ENCODE peak calls at places on chromosomes 13 and 19, in six cellular contexts. B, I, K, Q, J and T are unnamed samples.
A peak's percentile ranks its signal among the peaks of the same experiment; 100 is the strongest.

GRCh38 chr13:25777509-25777908 is 274.3 kb downstream of the SHISA2 start:
- DNase-seq in B (no peak), I (no peak), K (no peak), Q (no peak), J (no peak), T (no peak)

GRCh38 chr13:63327584-63327983 is 1911.9 kb upstream of the PCDH20 start:
- DNase-seq in B (no peak), I (no peak), K (no peak), Q (no peak), J (no peak), T (no peak)

GRCh38 chr19:39473443-39473960 is 7.1 kb upstream of the TIMM50 start:
- DNase-seq in B (no peak), I (no peak), K (no peak), Q (no peak), J (peak; percentile 68), T (no peak)

GRCh38 chr19:47086280-47086679 is 27.3 kb downstream of the ZC3H4 start:
- DNase-seq in B (no peak), I (no peak), K (no peak), Q (no peak), J (no peak), T (no peak)

GRCh38 chr19:3398114-3398899 is 31.9 kb downstream of the NFIC start:
- DNase-seq in B (peak; percentile 36), I (peak; percentile 71), K (peak; percentile 77), Q (no peak), J (peak; percentile 72), T (no peak)

GRCh38 chr13:101231751-101232428 is 184.4 kb downstream of the NALCN start:
- DNase-seq in B (no peak), I (peak; percentile 17), K (no peak), Q (no peak), J (peak; percentile 88), T (no peak)

GRCh38 chr13:37011002-37011401 is 10.4 kb downstream of the EXOSC8 start:
- DNase-seq in B (no peak), I (no peak), K (no peak), Q (no peak), J (no peak), T (no peak)

GRCh38 chr19:42068756-42069571 is 1.0 kb downstream of the GRIK5 start:
- DNase-seq in B (no peak), I (no peak), K (no peak), Q (no peak), J (peak; percentile 72), T (no peak)

GRCh38 chr13:41915096-41915495 is 45.8 kb downstream of the VWA8 start:
- DNase-seq in B (no peak), I (no peak), K (no peak), Q (no peak), J (no peak), T (no peak)

GRCh38 chr13:86446311-86446710 is 647.1 kb upstream of the SLITRK6 start:
- DNase-seq in B (peak; percentile 22), I (peak; percentile 1), K (no peak), Q (peak; percentile 84), J (no peak), T (peak; percentile 86)

GRCh38 chr13:59304596-59304995 is 859.1 kb downstream of the DIAPH3 start:
- DNase-seq in B (no peak), I (no peak), K (no peak), Q (no peak), J (no peak), T (no peak)

GRCh38 chr19:28289294-28290063 is 923.5 kb downstream of the UQCRFS1 start:
- DNase-seq in B (peak; percentile 51), I (peak; percentile 64), K (no peak), Q (peak; percentile 76), J (peak; percentile 74), T (peak; percentile 73)

GRCh38 chr19:48837081-48837524 is 812 bp upstream of the HSD17B14 start:
- DNase-seq in B (peak; percentile 90), I (peak; percentile 84), K (peak; percentile 72), Q (peak; percentile 95), J (peak; percentile 96), T (peak; percentile 82)

GRCh38 chr19:7229735-7230134 is 64.5 kb downstream of the INSR start:
- DNase-seq in B (no peak), I (no peak), K (no peak), Q (no peak), J (no peak), T (no peak)

GRCh38 chr19:1274852-1275259 is 474 bp upstream of the FAM174C start:
- DNase-seq in B (no peak), I (no peak), K (no peak), Q (peak; percentile 73), J (no peak), T (no peak)

GRCh38 chr19:55443045-55443823 is at the start of gene SHISA7:
- DNase-seq in B (no peak), I (no peak), K (no peak), Q (peak; percentile 46), J (peak; percentile 90), T (no peak)

GRCh38 chr13:112725346-112726017 is 35.6 kb downstream of the ATP11A start:
- DNase-seq in B (no peak), I (peak; percentile 6), K (no peak), Q (no peak), J (no peak), T (peak; percentile 41)

GRCh38 chr19:15911599-15912237 is 13.8 kb upstream of the CYP4F2 start:
- DNase-seq in B (no peak), I (no peak), K (no peak), Q (no peak), J (no peak), T (no peak)

GRCh38 chr19:40740747-40741146 is 9.5 kb downstream of the ACTMAP start:
- DNase-seq in B (no peak), I (peak; percentile 85), K (no peak), Q (no peak), J (peak; percentile 84), T (no peak)

GRCh38 chr13:44801990-44802389 is 187.3 kb downstream of the NUFIP1 start:
- DNase-seq in B (peak; percentile 84), I (peak; percentile 78), K (no peak), Q (no peak), J (peak; percentile 80), T (peak; percentile 80)

GRCh38 chr19:18763674-18764590 is 27.2 kb downstream of the COMP start:
- DNase-seq in B (peak; percentile 41), I (peak; percentile 85), K (peak; percentile 64), Q (no peak), J (peak; percentile 99), T (peak; percentile 65)

GRCh38 chr13:36553501-36553900 is 120.3 kb upstream of the SERTM1 start:
- DNase-seq in B (peak; percentile 27), I (no peak), K (no peak), Q (no peak), J (no peak), T (no peak)

GRCh38 chr13:92808007-92808406 is 418.6 kb upstream of the GPC6 start:
- DNase-seq in B (no peak), I (no peak), K (no peak), Q (no peak), J (no peak), T (no peak)

DNA sequence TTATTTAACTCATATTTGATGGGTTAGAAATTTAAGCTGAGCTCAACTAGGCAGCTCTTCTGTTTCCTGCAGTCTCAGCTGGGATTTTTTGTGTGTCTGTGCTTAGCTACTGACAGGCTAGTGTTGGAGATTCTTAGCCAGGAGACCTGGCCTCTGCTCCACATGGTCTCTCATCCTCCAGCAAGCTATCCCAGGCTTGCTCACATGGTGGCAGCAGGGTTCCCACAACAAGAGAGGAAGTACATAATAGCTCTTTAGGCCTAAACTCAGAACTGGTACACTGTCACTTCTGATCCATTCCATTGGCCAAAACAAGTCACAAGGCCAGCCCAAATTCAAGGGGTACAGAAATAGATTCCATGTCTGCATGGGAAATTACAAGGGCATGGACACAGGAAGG is 406.2 kb downstream of the SUCLA2 start:
- DNase-seq in B (peak; percentile 25), I (no peak), K (no peak), Q (no peak), J (no peak), T (no peak)
- TF ChIP-seq CTCF in B (no peak), I (no peak), K (no peak), Q (peak; percentile 13), J (no peak), T (no peak)

DNA sequence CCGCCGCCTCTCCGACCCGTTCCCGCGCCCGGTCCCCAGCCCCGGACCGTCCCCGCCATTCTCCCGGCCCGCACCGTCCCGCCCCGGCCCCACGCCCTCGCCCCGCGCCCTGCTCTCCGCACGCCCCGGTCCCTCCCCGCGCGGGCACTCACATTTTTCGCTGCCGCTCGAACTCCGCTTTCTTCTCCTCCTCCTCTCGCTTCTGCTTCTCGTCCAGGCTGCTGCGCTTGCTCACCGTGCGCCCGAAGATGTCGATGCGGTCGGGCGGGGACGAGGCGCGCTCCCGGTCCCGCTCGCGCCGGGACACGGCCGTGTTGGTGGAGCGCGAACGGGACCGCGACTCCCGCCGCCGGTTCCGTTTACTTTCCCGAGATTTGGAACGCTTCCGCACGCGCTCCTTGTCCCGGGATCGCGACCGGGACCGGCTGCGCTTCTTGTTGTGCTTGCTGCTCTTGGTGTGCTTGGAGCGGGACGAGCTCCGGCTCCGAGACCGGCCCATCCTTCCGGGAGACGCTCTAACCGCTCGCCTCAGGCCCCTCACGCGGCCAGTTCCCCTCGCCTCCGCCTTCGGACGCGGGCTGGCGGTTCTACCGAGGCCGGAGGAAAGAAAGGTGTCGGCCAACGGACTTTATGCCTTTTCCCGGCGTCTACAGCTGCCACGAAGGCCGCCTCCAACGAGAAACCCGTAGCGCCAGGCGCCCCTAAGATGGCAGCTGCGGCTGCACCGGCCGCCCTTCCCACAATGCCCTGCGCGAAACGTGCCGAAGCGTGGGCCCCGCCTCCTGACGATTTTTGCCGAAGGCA is at the start of gene ARGLU1:
- DNase-seq in B (peak; percentile 95), I (peak; percentile 86), K (peak; percentile 95), Q (peak; percentile 95), J (peak; percentile 96), T (peak; percentile 75)
- TF ChIP-seq CTCF in B (no peak), I (no peak), K (no peak), Q (no peak), J (no peak), T (no peak)

DNA sequence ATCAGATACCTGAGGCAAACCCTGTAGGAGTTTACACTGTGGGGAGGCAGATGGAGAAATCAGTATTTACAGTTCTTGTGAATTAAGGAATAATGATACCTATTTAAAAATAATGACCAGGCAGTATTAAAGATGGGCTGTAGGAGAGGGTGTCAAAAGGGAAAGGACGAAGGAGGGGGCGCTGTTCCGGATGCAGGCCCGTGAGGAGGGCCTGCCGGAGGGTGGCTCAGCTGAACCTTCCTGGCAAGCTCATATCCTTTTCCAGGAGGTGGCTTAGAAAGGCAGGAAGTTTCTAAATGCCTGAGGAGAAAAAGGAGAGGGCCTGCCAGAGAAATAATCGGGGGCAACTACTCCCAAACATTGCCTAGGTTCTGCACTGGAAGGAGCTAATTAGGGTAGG is 46.6 kb downstream of the MBNL2 start:
- DNase-seq in B (peak; percentile 60), I (no peak), K (no peak), Q (no peak), J (no peak), T (no peak)
- TF ChIP-seq CTCF in B (peak; percentile 39), I (no peak), K (no peak), Q (no peak), J (peak; percentile 7), T (no peak)

DNA sequence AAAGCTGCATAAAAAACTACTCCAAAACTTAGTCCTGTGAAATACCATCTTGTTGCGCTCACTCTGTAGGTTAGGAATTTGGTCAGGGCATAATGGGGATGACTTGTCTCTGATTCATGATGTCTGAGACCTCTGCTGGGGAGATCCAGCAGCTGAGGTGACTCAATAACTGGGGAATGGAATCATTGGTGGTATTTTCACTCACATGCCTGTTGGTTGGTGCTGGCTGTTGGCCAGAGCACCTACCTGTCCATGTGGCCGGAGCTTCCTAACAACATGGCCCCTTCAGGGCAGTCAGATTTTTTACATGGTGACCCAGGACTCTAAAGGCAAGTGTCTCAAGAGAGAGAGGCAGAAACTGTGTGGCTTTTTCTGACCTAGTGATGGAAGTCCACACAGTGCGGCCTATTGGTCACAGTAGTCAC is 7.4 kb upstream of the ESD start:
- DNase-seq in B (peak; percentile 72), I (peak; percentile 95), K (no peak), Q (no peak), J (peak; percentile 87), T (peak; percentile 97)
- TF ChIP-seq CTCF in B (no peak), I (peak; percentile 25), K (no peak), Q (no peak), J (peak; percentile 6), T (no peak)